ENCODE peak calls at places on chromosomes 13 and 19, in seven cellular contexts. D, Y, A, B, J, G and N are unnamed samples.

GRCh38 chr13:110874508-110874960 is 40.3 kb downstream of the ANKRD10 start:
- DNase-seq in D (peak), Y (peak), A (no peak), B (peak), J (peak), G (peak), N (peak)

GRCh38 chr19:12783226-12783848 is 7.9 kb upstream of the JUNB start:
- DNase-seq in D (no peak), Y (no peak), A (no peak), B (no peak), J (no peak), G (no peak), N (no peak)

GRCh38 chr19:4066176-4066606 is 508 bp downstream of the ZBTB7A start:
- DNase-seq in D (peak), Y (no peak), A (no peak), B (no peak), J (no peak), G (no peak), N (peak)

GRCh38 chr19:13718733-13719132 is 45.6 kb upstream of the MRI1 start:
- DNase-seq in D (no peak), Y (no peak), A (no peak), B (peak), J (peak), G (no peak), N (no peak)

GRCh38 chr13:48502601-48503319 is 30.1 kb downstream of the RCBTB2 start:
- DNase-seq in D (no peak), Y (no peak), A (no peak), B (no peak), J (no peak), G (no peak), N (no peak)

GRCh38 chr13:43031881-43032280 is 8.5 kb downstream of the DNAJC15 start:
- DNase-seq in D (no peak), Y (no peak), A (no peak), B (no peak), J (peak), G (no peak), N (no peak)

GRCh38 chr13:96637039-96637438 is 357.2 kb downstream of the OXGR1 start:
- DNase-seq in D (no peak), Y (no peak), A (no peak), B (no peak), J (no peak), G (no peak), N (no peak)

GRCh38 chr19:37564624-37565369 is 29.8 kb downstream of the ZNF571 start:
- DNase-seq in D (no peak), Y (no peak), A (no peak), B (no peak), J (no peak), G (no peak), N (no peak)

GRCh38 chr13:73428137-73428536 is 369.3 kb downstream of the KLF5 start:
- DNase-seq in D (no peak), Y (no peak), A (no peak), B (no peak), J (peak), G (no peak), N (no peak)